ENCODE peak calls at places on chromosomes 6 and 20, in seven cellular contexts. J is sigmoid colon, A is transverse colon, X is spleen, F is breast epithelium, D is H1, V is stomach. P is an unnamed sample. For H3K9me3 and H3K4me1, the result is how much of the 10 kb centered on the place peaks cover.

GRCh38 chr6:12198851-12199250 is 91.3 kb upstream of the EDN1 start:
- DNase-seq in J (no peak), A (no peak), X (no peak), F (no peak), D (no peak), V (no peak), P (no peak)

GRCh38 chr20:51487525-51488279 is 54.8 kb downstream of the NFATC2 start:
- DNase-seq in J (no peak), A (no peak), X (peak), F (no peak), D (no peak), V (no peak), P (peak)

GRCh38 chr20:4925842-4926530 is 75.3 kb downstream of the SLC23A2 start:
- DNase-seq in J (peak), A (peak), X (no peak), F (no peak), D (no peak), V (peak), P (no peak)

GRCh38 chr6:113693866-113694265 is 163.3 kb upstream of the MARCKS start:
- DNase-seq in J (no peak), A (no peak), X (no peak), F (no peak), D (no peak), V (no peak), P (no peak)

GRCh38 chr6:165791306-165791705 is 128.3 kb upstream of the PDE10A start:
- DNase-seq in J (no peak), A (no peak), X (no peak), F (no peak), D (no peak), V (no peak), P (no peak)

GRCh38 chr20:63752411-63753101 is 13.0 kb downstream of the SLC2A4RG start:
- DNase-seq in J (no peak), A (no peak), X (no peak), F (no peak), D (no peak), V (no peak), P (no peak)

GRCh38 chr6:100573169-100573568 is 108.4 kb upstream of the SIM1 start:
- DNase-seq in J (no peak), A (no peak), X (no peak), F (no peak), D (no peak), V (no peak), P (no peak)

GRCh38 chr6:158021376-158021775 is 39.7 kb downstream of the SYNJ2 start:
- DNase-seq in J (no peak), A (no peak), X (peak), F (no peak), D (no peak), V (no peak), P (no peak)

GRCh38 chr20:9215539-9215938 is 146.7 kb downstream of the PLCB4 start:
- DNase-seq in J (no peak), A (no peak), X (no peak), F (no peak), D (no peak), V (no peak), P (no peak)

GRCh38 chr6:146650799-146651481 is 52.2 kb downstream of the ADGB start:
- DNase-seq in J (no peak), A (no peak), X (no peak), F (no peak), D (no peak), V (no peak), P (no peak)

GRCh38 chr6:147322299-147323162 is 118.3 kb downstream of the STXBP5 start:
- DNase-seq in J (no peak), A (no peak), X (no peak), F (no peak), D (no peak), V (no peak), P (no peak)

GRCh38 chr20:58511861-58512260 is 3.3 kb downstream of the APCDD1L start:
- DNase-seq in J (no peak), A (no peak), X (no peak), F (no peak), D (no peak), V (no peak), P (no peak)

GRCh38 chr6:155352130-155352420 is 37.8 kb upstream of the TFB1M start:
- DNase-seq in J (no peak), A (no peak), X (no peak), F (no peak), D (no peak), V (no peak), P (no peak)
- H3K9me3 ChIP-seq in J (under half), A (under half), X (under half), F (under half), D (under half), V (under half), P (under half)

DNA sequence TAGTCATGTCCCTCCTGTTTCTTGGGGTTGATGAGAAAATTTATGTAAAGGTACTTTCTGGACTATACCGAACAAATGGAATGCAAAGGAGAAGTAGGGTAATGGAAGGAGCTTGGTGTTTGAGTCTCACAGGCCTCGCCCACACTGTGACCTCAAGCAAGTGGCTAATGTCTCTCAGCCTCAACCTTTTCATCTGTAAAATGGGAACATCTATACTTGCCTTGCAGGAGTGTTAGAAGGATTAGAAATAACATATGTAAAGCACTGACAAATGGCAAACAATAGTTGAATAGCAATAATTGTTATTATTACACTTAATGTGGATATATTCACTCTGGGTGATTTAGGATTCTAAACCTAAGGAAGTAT is 8.9 kb upstream of the PKIG start:
- DNase-seq in J (no peak), A (no peak), X (no peak), F (no peak), D (no peak), V (no peak), P (no peak)
- H3K4me1 ChIP-seq in J (half or more), A (under half), X (under half), F (under half), D (under half), V (under half), P (half or more)

GRCh38 chr6:150628908-150629307 is 29.2 kb downstream of the PLEKHG1 start:
- DNase-seq in J (no peak), A (no peak), X (no peak), F (no peak), D (no peak), V (no peak), P (no peak)
- TF ChIP-seq POLR2AphosphoS5 in J (no peak), A (no peak), X (no peak), F (no peak), D (no peak), V (no peak), P (no peak)

GRCh38 chr6:87860902-87861301 is 158.9 kb upstream of the AKIRIN2 start:
- DNase-seq in J (no peak), A (no peak), X (no peak), F (no peak), D (no peak), V (no peak), P (no peak)

DNA sequence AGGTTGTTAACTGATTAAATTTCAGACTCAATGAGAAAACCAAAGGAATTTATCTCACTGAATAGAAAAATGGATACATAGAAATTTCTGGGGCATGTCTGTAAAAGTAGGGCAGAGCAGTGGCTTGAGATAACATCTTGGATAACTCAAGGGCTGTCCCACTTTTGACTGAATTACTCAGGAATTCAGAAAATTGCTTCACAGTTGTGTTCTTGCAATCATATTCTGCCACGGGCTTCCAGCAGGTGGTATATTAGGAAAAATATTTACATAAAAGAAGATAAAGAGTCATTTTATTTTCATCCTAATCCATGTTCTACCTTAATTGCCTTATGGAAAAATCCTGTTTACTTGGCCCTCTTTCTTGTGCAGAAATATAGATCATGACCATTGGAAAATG is 156.4 kb upstream of the AKIRIN2 start:
- DNase-seq in J (no peak), A (no peak), X (no peak), F (no peak), D (no peak), V (no peak), P (no peak)
- H3K9me3 ChIP-seq in J (under half), A (under half), X (under half), F (under half), D (under half), V (under half), P (under half)

GRCh38 chr20:44142416-44142815 is 44.6 kb downstream of the JPH2 start:
- DNase-seq in J (peak), A (no peak), X (no peak), F (no peak), D (no peak), V (no peak), P (no peak)
- H3K4me1 ChIP-seq in J (half or more), A (under half), X (under half), F (under half), D (under half), V (under half), P (under half)

GRCh38 chr6:17905611-17906592 is 81.5 kb downstream of the KIF13A start:
- DNase-seq in J (no peak), A (no peak), X (no peak), F (no peak), D (no peak), V (no peak), P (no peak)
- TF ChIP-seq POLR2AphosphoS5 in J (no peak), A (no peak), X (no peak), F (no peak), D (no peak), V (no peak), P (no peak)

DNA sequence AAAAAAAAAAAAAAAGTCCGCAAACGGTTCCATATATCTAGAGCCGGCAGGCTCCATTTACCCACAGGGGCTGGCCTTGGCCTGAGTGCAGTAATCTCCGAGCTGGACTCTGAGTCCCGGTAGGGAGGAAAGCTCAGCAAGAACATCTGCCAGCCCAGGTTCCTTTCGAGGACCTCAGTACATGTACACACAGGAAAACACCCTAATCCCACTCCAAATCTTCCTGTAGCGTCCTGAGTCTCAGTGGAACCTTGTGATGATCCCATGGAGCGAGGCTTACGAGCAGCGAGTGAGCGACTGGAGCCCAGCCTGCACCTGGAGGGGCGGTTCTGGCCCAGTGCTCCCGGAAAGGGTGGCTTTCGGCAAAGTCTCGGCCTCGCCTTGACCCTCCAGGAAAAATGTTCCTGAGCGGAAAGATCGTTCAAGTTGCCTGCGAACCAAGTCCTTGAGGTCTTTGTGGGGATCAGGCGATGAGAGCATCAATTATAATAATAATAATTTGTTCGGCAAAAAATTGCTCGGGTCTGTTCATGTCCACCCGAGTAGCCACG is 32.1 kb downstream of the PRSS16 start:
- DNase-seq in J (no peak), A (no peak), X (no peak), F (no peak), D (no peak), V (no peak), P (no peak)
- H3K9me3 ChIP-seq in J (under half), A (under half), X (half or more), F (under half), D (under half), V (half or more), P (under half)

P was measured in Panc1.